ENCODE peak calls at places on chromosomes 12 and 14, in ten cellular contexts. J, D, U, O, M, X, I, T, K and B are unnamed samples.
A peak's percentile ranks its signal among the peaks of the same experiment; 100 is the strongest.

GRCh38 chr12:120199595-120200306 is 1.2 kb downstream of the RPLP0 start:
- DNase-seq in J (no peak), D (no peak), U (no peak), O (no peak), M (no peak), X (peak; percentile 58), I (no peak), T (peak; percentile 85), K (peak; percentile 41), B (no peak)

GRCh38 chr14:55802986-55803431 is 223.0 kb downstream of the KTN1 start:
- DNase-seq in J (peak; percentile 19), D (no peak), U (no peak), O (peak; percentile 87), M (no peak), X (no peak), I (no peak), T (no peak), K (no peak), B (no peak)

GRCh38 chr14:23351681-23352505 is 794 bp downstream of the SLC22A17 start:
- DNase-seq in J (peak; percentile 27), D (no peak), U (no peak), O (no peak), M (no peak), X (no peak), I (peak; percentile 84), T (no peak), K (no peak), B (no peak)

GRCh38 chr12:80157640-80158039 is 58.3 kb downstream of the OTOGL start:
- DNase-seq in J (no peak), D (no peak), U (no peak), O (no peak), M (no peak), X (no peak), I (no peak), T (no peak), K (no peak), B (no peak)

GRCh38 chr12:128069359-128069997 is 197.5 kb upstream of the TMEM132C start:
- DNase-seq in J (peak; percentile 48), D (peak; percentile 63), U (no peak), O (peak; percentile 60), M (no peak), X (peak; percentile 24), I (no peak), T (no peak), K (no peak), B (no peak)

GRCh38 chr14:72839351-72839750 is 54.5 kb downstream of the DPF3 start:
- DNase-seq in J (no peak), D (no peak), U (no peak), O (no peak), M (no peak), X (no peak), I (no peak), T (no peak), K (no peak), B (no peak)

GRCh38 chr12:110421701-110422100 is 18.2 kb upstream of the ANAPC7 start:
- DNase-seq in J (no peak), D (no peak), U (no peak), O (no peak), M (no peak), X (no peak), I (no peak), T (no peak), K (no peak), B (peak; percentile 0)

GRCh38 chr14:76201162-76201561 is 49.4 kb downstream of the GPATCH2L start:
- DNase-seq in J (no peak), D (no peak), U (no peak), O (peak; percentile 54), M (no peak), X (no peak), I (no peak), T (no peak), K (no peak), B (no peak)

GRCh38 chr14:81751198-81751597 is 217.5 kb upstream of the SEL1L start:
- DNase-seq in J (no peak), D (no peak), U (no peak), O (no peak), M (no peak), X (no peak), I (no peak), T (no peak), K (no peak), B (no peak)

GRCh38 chr12:79164890-79165289 is 300.3 kb downstream of the SYT1 start:
- DNase-seq in J (no peak), D (no peak), U (no peak), O (no peak), M (no peak), X (no peak), I (no peak), T (no peak), K (no peak), B (no peak)

GRCh38 chr14:49961270-49962222 is 68.7 kb downstream of the ARF6 start:
- DNase-seq in J (no peak), D (no peak), U (no peak), O (no peak), M (no peak), X (no peak), I (no peak), T (no peak), K (no peak), B (no peak)

GRCh38 chr14:104386281-104386841 is 193.2 kb upstream of the C14orf180 start:
- DNase-seq in J (no peak), D (peak; percentile 2), U (no peak), O (no peak), M (no peak), X (no peak), I (peak; percentile 81), T (peak; percentile 61), K (peak; percentile 1), B (peak; percentile 46)

DNA sequence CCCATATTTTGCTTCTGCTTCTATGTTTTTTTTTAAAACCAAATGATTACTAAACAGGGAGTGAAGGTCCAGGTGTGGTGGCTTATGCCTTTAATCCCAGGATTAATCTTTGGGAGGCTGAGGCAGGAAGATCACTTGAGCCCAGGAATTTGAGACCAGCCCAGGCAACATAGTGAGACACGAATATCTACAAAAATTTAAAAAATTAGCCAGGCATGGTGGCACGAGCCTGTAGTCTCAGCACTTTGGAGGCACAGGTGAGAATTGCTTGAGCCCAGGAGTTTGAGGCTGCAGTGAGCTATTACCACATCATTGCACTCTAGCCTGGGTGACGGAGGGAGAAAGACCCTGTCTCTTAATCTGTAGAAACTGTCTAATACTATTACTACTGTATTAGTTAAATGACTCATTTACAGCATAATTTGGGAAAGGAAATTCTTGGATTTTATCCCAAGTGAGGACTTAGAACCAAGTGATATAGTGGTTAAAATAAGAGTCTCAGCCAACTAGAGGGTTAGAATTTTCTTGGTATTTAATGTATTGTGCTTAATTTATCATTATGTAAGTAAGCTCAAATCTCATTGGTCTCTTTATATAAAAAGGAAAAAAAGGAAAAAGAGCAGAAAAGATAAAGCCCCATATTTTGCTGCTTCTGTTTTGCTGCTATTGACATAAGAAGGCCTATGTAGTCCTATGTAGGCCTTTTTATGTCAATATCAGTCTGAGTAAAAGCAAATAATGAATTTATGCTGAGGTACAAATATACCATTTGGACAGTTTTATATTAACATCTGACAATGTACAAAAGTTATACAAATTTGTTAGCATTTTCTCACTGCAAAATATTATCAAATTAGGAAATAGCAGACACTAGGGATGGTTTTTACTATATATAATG is 163.4 kb downstream of the RAD51B start:
- DNase-seq in J (no peak), D (no peak), U (no peak), O (no peak), M (no peak), X (no peak), I (no peak), T (no peak), K (no peak), B (no peak)
- H3K4me1 ChIP-seq in J (no peaks in the 10 kb centered on the region), D (peaks cover 7% of the 10 kb centered on the region), U (peaks cover 32% of the 10 kb centered on the region), O (peaks cover 17% of the 10 kb centered on the region), M (peaks cover 28% of the 10 kb centered on the region), X (no peaks in the 10 kb centered on the region), I (no peaks in the 10 kb centered on the region), T (no peaks in the 10 kb centered on the region), K (peaks cover 4% of the 10 kb centered on the region), B (peaks cover 16% of the 10 kb centered on the region)

GRCh38 chr12:6570264-6570887 is 2.3 kb upstream of the NOP2 start:
- DNase-seq in J (peak; percentile 47), D (peak; percentile 64), U (peak; percentile 56), O (peak; percentile 72), M (no peak), X (no peak), I (peak; percentile 87), T (no peak), K (no peak), B (no peak)

GRCh38 chr12:6569312-6569711 is 1.2 kb upstream of the NOP2 start:
- DNase-seq in J (no peak), D (no peak), U (no peak), O (no peak), M (no peak), X (no peak), I (no peak), T (no peak), K (no peak), B (no peak)

GRCh38 chr12:6567824-6568617 is at the start of gene NOP2:
- DNase-seq in J (peak; percentile 86), D (peak; percentile 94), U (peak; percentile 94), O (peak; percentile 95), M (peak; percentile 97), X (peak; percentile 84), I (peak; percentile 97), T (peak; percentile 95), K (peak; percentile 86), B (peak; percentile 96)

GRCh38 chr12:6567112-6567680 is 895 bp downstream of the NOP2 start:
- DNase-seq in J (peak; percentile 19), D (no peak), U (no peak), O (no peak), M (no peak), X (no peak), I (no peak), T (no peak), K (no peak), B (no peak)

DNA sequence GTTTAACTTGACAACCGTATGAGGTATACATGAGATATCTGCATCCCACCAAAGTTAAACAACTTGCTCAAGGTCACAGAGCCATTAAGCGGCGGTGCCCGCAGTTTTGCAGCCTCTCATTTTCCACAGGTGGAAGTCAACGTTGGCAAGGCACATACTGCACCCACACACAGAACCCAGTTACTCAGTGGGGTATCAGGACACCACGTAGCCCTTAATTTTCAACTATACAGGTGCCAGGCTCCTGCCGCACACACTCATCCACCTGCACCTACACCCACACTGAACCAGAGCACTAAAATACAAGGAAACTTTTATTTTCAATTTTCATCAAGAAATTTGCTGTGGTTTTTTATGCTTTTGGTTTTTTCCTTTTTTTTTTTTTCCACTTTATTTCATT is 1.7 kb upstream of the NOP2 start:
- DNase-seq in J (no peak), D (no peak), U (no peak), O (no peak), M (no peak), X (no peak), I (no peak), T (no peak), K (no peak), B (no peak)
- TF ChIP-seq EP300 in J (no peak), D (no peak), U (no peak), O (no peak), M (no peak), X (no peak), I (no peak), T (no peak), K (no peak), B (no peak)

GRCh38 chr12:115267891-115268290 is 583.9 kb upstream of the TBX3 start:
- DNase-seq in J (no peak), D (no peak), U (no peak), O (no peak), M (no peak), X (no peak), I (no peak), T (no peak), K (no peak), B (no peak)
- H3K4me1 ChIP-seq in J (no peaks in the 10 kb centered on the region), D (no peaks in the 10 kb centered on the region), U (no peaks in the 10 kb centered on the region), O (no peaks in the 10 kb centered on the region), M (no peaks in the 10 kb centered on the region), X (no peaks in the 10 kb centered on the region), I (no peaks in the 10 kb centered on the region), T (no peaks in the 10 kb centered on the region), K (no peaks in the 10 kb centered on the region), B (no peaks in the 10 kb centered on the region)

GRCh38 chr12:98373019-98373554 is 142.3 kb upstream of the TMPO start:
- DNase-seq in J (peak; percentile 26), D (no peak), U (no peak), O (peak; percentile 61), M (no peak), X (no peak), I (no peak), T (no peak), K (no peak), B (no peak)
- TF ChIP-seq EP300 in J (no peak), D (no peak), U (no peak), O (no peak), M (no peak), X (no peak), I (no peak), T (no peak), K (no peak), B (no peak)